ENCODE peak calls at places on chromosome 7, in eight cellular contexts. Q is breast epithelium, R is uterus, B is Peyer's patch, A is colonic mucosa, Y is PC-3, J is ascending aorta, Z is pancreas. C is an unnamed sample. For H3K36me3, the result is how much of the 10 kb centered on the place peaks cover.

GRCh38 chr7:36313607-36314006 is 76.1 kb upstream of the ANLN start:
- DNase-seq in Q (no peak), R (no peak), B (no peak), A (no peak), Y (no peak), J (no peak), Z (no peak), C (no peak)

GRCh38 chr7:122750389-122750788 is 47.7 kb upstream of the RNF148 start:
- DNase-seq in Q (no peak), R (no peak), B (no peak), A (no peak), Y (no peak), J (no peak), Z (no peak), C (no peak)

GRCh38 chr7:101553771-101554445 is 75.2 kb downstream of the MYL10 start:
- DNase-seq in Q (peak), R (peak), B (no peak), A (no peak), Y (no peak), J (no peak), Z (no peak), C (no peak)

GRCh38 chr7:27150568-27151340 is 1.6 kb downstream of the HOXA3 start:
- DNase-seq in Q (peak), R (peak), B (peak), A (peak), Y (peak), J (no peak), Z (no peak), C (peak)

GRCh38 chr7:98518159-98518947 is 98.7 kb upstream of the NPTX2 start:
- DNase-seq in Q (no peak), R (no peak), B (no peak), A (no peak), Y (no peak), J (no peak), Z (no peak), C (no peak)

GRCh38 chr7:26295015-26295414 is 3.4 kb downstream of the SNX10 start:
- DNase-seq in Q (no peak), R (no peak), B (no peak), A (no peak), Y (no peak), J (no peak), Z (no peak), C (no peak)

GRCh38 chr7:70698219-70698832 is 433.6 kb upstream of the GALNT17 start:
- DNase-seq in Q (no peak), R (no peak), B (no peak), A (peak), Y (peak), J (no peak), Z (no peak), C (no peak)

GRCh38 chr7:112414855-112415490 is 35.3 kb upstream of the IFRD1 start:
- DNase-seq in Q (no peak), R (no peak), B (no peak), A (no peak), Y (peak), J (no peak), Z (no peak), C (no peak)

GRCh38 chr7:11841657-11842056 is 9.7 kb upstream of the THSD7A start:
- DNase-seq in Q (no peak), R (no peak), B (no peak), A (no peak), Y (no peak), J (no peak), Z (no peak), C (no peak)

GRCh38 chr7:70631732-70632131 is 500.2 kb upstream of the GALNT17 start:
- DNase-seq in Q (no peak), R (no peak), B (no peak), A (no peak), Y (no peak), J (no peak), Z (no peak), C (no peak)

GRCh38 chr7:31114593-31115343 is 62.7 kb downstream of the ADCYAP1R1 start:
- DNase-seq in Q (no peak), R (no peak), B (no peak), A (no peak), Y (peak), J (no peak), Z (peak), C (no peak)

GRCh38 chr7:135282621-135283295 is 49.1 kb downstream of the STRA8 start:
- DNase-seq in Q (no peak), R (no peak), B (no peak), A (no peak), Y (no peak), J (no peak), Z (no peak), C (no peak)

GRCh38 chr7:1651031-1651446 is 19.0 kb upstream of the ELFN1 start:
- DNase-seq in Q (no peak), R (no peak), B (no peak), A (no peak), Y (no peak), J (no peak), Z (no peak), C (no peak)

GRCh38 chr7:100370746-100371145 is 2.5 kb upstream of the PILRA start:
- DNase-seq in Q (no peak), R (no peak), B (no peak), A (no peak), Y (no peak), J (no peak), Z (no peak), C (no peak)

GRCh38 chr7:70788276-70788675 is 343.7 kb upstream of the GALNT17 start:
- DNase-seq in Q (peak), R (no peak), B (no peak), A (no peak), Y (no peak), J (no peak), Z (no peak), C (no peak)

GRCh38 chr7:73356176-73356575 is 28.2 kb downstream of the FKBP6 start:
- DNase-seq in Q (no peak), R (no peak), B (no peak), A (no peak), Y (no peak), J (no peak), Z (no peak), C (no peak)

GRCh38 chr7:284762-285722 is 4.9 kb upstream of the FOXL3 start:
- DNase-seq in Q (no peak), R (no peak), B (no peak), A (peak), Y (no peak), J (no peak), Z (no peak), C (no peak)

GRCh38 chr7:44292418-44292817 is 33.0 kb downstream of the CAMK2B start:
- DNase-seq in Q (no peak), R (no peak), B (no peak), A (no peak), Y (no peak), J (no peak), Z (no peak), C (no peak)

GRCh38 chr7:115851291-115851690 is 179.3 kb downstream of the TFEC start:
- DNase-seq in Q (no peak), R (no peak), B (no peak), A (no peak), Y (peak), J (no peak), Z (no peak), C (no peak)

GRCh38 chr7:351256-351655 is 61.3 kb downstream of the FOXL3 start:
- DNase-seq in Q (no peak), R (no peak), B (peak), A (no peak), Y (no peak), J (no peak), Z (no peak), C (no peak)

DNA sequence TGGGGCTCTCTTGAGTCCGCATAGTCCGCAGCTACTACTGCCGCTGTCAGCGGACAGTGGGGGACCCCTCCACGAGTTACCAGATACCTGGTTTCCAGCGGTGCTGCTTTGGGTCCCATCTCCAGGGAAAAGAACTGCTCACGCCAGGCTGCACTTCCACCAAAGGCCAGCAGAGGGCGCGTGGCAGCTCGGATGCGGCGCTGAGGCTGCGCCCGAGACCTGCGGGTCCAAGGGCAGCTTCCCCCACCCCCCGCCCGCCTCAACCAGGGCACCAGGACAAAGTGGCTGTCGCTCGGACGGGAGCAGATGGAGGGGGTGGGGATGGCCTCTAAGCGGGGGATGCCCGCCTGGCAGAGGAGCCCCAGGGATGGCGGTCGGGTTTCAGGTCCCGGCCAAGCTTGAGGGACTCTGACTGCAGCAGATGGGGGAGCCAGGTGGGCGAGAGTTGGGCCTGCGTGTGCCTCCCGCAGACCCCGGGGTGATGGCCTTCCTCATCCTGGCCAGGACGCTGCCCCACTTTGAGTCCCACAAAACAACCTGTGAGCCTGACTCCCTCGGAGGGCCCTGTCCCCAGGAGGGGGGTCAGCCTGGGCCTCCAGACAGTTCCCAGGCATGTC is 23.8 kb upstream of the ZNF735 start:
- DNase-seq in Q (no peak), R (no peak), B (no peak), A (no peak), Y (no peak), J (no peak), Z (no peak), C (no peak)
- TF ChIP-seq CTCF in Q (peak), R (no peak), B (peak), A (peak), Y (peak), J (peak), Z (peak), C (peak)

GRCh38 chr7:151490706-151491105 is 29.0 kb downstream of the RHEB start:
- DNase-seq in Q (no peak), R (no peak), B (no peak), A (no peak), Y (no peak), J (no peak), Z (no peak), C (no peak)

GRCh38 chr7:151486074-151486473 is 33.6 kb downstream of the RHEB start:
- DNase-seq in Q (no peak), R (no peak), B (no peak), A (no peak), Y (no peak), J (no peak), Z (no peak), C (no peak)

GRCh38 chr7:151489498-151489897 is 30.2 kb downstream of the RHEB start:
- DNase-seq in Q (no peak), R (no peak), B (no peak), A (no peak), Y (no peak), J (no peak), Z (no peak), C (no peak)

GRCh38 chr7:151485006-151485732 is 34.5 kb downstream of the RHEB start:
- DNase-seq in Q (no peak), R (peak), B (no peak), A (no peak), Y (peak), J (no peak), Z (no peak), C (no peak)

GRCh38 chr7:151487246-151487645 is 32.4 kb downstream of the RHEB start:
- DNase-seq in Q (no peak), R (no peak), B (no peak), A (no peak), Y (no peak), J (no peak), Z (no peak), C (no peak)
- H3K36me3 ChIP-seq in Q (under half), R (under half), B (under half), A (under half), Y (half or more), J (half or more), Z (under half), C (under half)

GRCh38 chr7:142709921-142710320 is 39.4 kb upstream of the PRSS1 start:
- DNase-seq in Q (no peak), R (no peak), B (no peak), A (no peak), Y (no peak), J (no peak), Z (peak), C (no peak)

GRCh38 chr7:142714375-142714774 is 34.9 kb upstream of the PRSS1 start:
- DNase-seq in Q (no peak), R (no peak), B (peak), A (no peak), Y (no peak), J (no peak), Z (no peak), C (no peak)

GRCh38 chr7:142712617-142712957 is 36.7 kb upstream of the PRSS1 start:
- DNase-seq in Q (no peak), R (no peak), B (no peak), A (no peak), Y (no peak), J (no peak), Z (no peak), C (no peak)

GRCh38 chr7:142711196-142711595 is 38.1 kb upstream of the PRSS1 start:
- DNase-seq in Q (no peak), R (no peak), B (no peak), A (no peak), Y (peak), J (no peak), Z (no peak), C (no peak)

GRCh38 chr7:142711722-142712616 is 37.3 kb upstream of the PRSS1 start:
- DNase-seq in Q (no peak), R (no peak), B (peak), A (no peak), Y (peak), J (no peak), Z (peak), C (no peak)
- TF ChIP-seq CTCF in Q (no peak), R (peak), B (peak), A (peak), Y (peak), J (peak), Z (peak), C (peak)

DNA sequence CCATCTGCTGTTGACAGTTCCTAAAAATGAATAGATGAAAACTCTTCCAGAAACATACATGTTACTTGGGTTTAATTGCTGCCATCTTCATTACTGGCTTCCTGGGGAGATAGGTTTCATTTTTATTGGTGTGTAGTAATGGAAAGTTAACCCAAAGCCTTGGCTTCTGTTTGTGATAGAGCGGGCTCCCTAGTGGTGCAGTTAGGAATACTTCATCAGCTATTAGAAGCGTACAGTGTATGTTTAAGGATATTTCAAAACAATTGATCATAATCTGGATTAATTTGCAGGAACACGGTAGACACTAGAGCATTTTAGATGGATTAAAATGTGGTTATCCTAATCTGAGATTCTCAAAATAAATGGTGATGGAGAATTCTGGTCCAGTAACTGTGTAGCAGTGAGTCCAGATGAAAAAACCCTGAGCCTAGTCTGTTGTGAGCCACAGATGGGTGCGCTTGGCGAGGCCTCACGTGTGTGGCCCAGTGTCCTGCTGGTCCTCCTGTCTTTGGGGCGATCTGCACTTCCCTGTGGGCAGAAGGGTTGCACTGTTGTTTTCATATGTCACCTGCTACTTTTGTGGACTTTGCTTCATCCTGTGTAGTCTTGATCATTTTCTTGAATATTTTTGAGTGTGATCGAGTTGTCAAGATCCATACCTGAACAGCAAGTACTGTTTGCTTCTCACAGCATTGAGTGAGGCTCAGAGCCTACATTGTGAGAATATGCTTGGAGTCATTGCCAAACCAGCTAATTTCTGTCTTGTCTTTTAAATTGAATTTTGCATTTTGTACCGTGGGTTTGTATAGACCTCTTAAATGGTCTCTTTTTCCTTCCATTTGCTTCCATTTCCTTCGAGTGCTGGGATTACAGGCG is 44.5 kb downstream of the SHH start:
- DNase-seq in Q (no peak), R (no peak), B (no peak), A (no peak), Y (peak), J (no peak), Z (no peak), C (no peak)
- H3K36me3 ChIP-seq in Q (under half), R (under half), B (half or more), A (under half), Y (under half), J (half or more), Z (under half), C (half or more)

DNA sequence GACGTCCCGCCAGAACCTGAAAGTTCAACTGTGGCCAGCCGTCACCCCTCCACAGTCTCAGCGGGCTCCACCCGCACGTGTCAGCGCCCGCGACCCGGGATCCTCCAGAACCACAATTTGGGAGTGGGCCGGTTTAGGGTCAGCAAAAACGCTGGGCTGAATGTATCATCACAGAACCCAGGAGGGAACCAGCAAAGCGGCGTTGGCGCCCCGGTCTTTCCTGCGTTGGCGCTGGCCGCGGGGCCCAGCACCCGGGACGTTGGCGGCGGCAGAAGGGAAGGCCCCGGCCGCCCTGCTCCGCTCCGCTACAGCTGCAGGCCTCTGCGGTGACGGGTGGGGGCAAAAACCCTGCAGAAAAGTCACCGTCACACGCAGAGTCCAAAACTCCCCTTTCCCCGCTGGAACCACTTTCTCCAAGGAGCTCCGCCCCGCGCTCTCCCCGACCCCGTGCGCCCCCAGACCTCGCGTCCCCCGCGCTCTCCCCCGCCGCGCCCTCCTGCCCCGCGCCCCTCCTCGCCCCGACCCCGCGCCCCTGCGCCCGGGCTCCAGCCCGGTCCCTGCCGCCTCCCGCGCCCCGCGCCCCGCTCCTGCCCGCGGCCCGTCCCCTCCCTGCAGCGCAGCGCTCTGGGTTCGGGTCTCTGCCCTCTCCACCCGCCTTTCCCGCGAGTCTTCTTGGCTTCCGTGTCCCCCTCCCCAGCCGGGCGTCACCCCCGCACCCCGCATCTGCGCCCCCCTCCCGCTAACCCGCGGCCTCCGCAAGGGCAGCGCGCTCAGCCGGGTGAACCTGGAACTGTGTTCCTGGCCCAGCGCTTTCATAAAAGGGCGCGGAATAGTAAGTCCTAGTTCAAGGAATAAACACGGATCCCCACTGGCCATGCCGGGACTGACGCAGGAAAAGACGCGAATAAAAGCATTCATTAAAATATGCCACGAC is 24.0 kb upstream of the RNF32 start:
- DNase-seq in Q (no peak), R (no peak), B (no peak), A (peak), Y (no peak), J (no peak), Z (no peak), C (no peak)
- TF ChIP-seq CTCF in Q (no peak), R (no peak), B (no peak), A (no peak), Y (no peak), J (no peak), Z (no peak), C (no peak)

DNA sequence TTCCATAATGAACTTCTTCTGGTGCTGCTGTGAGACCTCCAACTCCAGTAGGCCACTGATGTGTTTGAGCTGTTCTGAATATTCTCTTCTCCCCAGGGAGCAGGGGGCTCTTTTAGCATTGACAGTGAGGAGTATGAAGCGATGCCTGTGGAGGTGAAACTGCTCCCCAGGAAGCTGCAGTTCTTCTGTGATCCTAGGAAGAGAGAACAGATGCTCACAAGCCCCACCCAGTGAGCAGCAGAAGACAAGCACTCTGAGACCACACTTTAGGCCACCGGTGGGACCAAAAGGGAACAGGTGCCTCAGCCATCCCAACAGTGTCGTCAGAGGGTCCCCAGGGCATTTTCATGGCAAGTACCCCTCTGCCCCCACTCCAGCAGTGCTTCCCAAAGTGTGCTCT is 49.3 kb downstream of the DENND11 start:
- DNase-seq in Q (no peak), R (no peak), B (no peak), A (no peak), Y (no peak), J (no peak), Z (no peak), C (no peak)
- H3K36me3 ChIP-seq in Q (under half), R (under half), B (under half), A (under half), Y (under half), J (under half), Z (under half), C (under half)